ENCODE peak calls at places on chromosomes 12 and 14, in ten cellular contexts. One of them, this sample, is unnamed.
A peak's percentile ranks its signal among the peaks of the same experiment; 100 is the strongest.

GRCh38 chr14:103023881-103024473 is 33.4 kb downstream of the CDC42BPB start:
- DNase-seq in activated naive CD4-positive, alpha-beta T cell treated with anti-CD3 and anti-CD28 coated beads, Interleukin-2, amount 10 ng/mL, durations not matched to agents 7 days and 5 days: no peak
- DNase-seq in Ammon's horn: no peak
- DNase-seq in mammary epithelial cell: no peak
- DNase-seq in GM03348: peak; percentile 67
- DNase-seq in EH: peak; percentile 86
- DNase-seq in cardiac muscle cell: peak; percentile 68
- DNase-seq in EL: peak; percentile 86
- DNase-seq in neural crest cell: no peak
- DNase-seq in sigmoid colon: no peak
- DNase-seq in this sample: peak; percentile 40

GRCh38 chr14:101078892-101079221 is 175.3 kb upstream of the RTL1 start:
- DNase-seq in sigmoid colon: no peak
- DNase-seq in mammary epithelial cell: no peak
- DNase-seq in cardiac muscle cell: no peak
- DNase-seq in neural crest cell: no peak
- DNase-seq in GM03348: no peak
- DNase-seq in EH: no peak
- DNase-seq in Ammon's horn: no peak
- DNase-seq in activated naive CD4-positive, alpha-beta T cell treated with anti-CD3 and anti-CD28 coated beads, Interleukin-2, amount 10 ng/mL, durations not matched to agents 7 days and 5 days: peak; percentile 7
- DNase-seq in EL: no peak
- DNase-seq in this sample: no peak

GRCh38 chr14:67764496-67764895 is 51.9 kb downstream of the ZFYVE26 start:
- DNase-seq in GM03348: no peak
- DNase-seq in mammary epithelial cell: no peak
- DNase-seq in activated naive CD4-positive, alpha-beta T cell treated with anti-CD3 and anti-CD28 coated beads, Interleukin-2, amount 10 ng/mL, durations not matched to agents 7 days and 5 days: no peak
- DNase-seq in Ammon's horn: no peak
- DNase-seq in neural crest cell: no peak
- DNase-seq in EH: no peak
- DNase-seq in sigmoid colon: no peak
- DNase-seq in EL: no peak
- DNase-seq in cardiac muscle cell: no peak
- DNase-seq in this sample: no peak

GRCh38 chr12:72089678-72090077 is 151.0 kb downstream of the TPH2 start:
- DNase-seq in activated naive CD4-positive, alpha-beta T cell treated with anti-CD3 and anti-CD28 coated beads, Interleukin-2, amount 10 ng/mL, durations not matched to agents 7 days and 5 days: no peak
- DNase-seq in neural crest cell: no peak
- DNase-seq in EH: no peak
- DNase-seq in Ammon's horn: no peak
- DNase-seq in mammary epithelial cell: no peak
- DNase-seq in sigmoid colon: no peak
- DNase-seq in EL: no peak
- DNase-seq in cardiac muscle cell: no peak
- DNase-seq in GM03348: no peak
- DNase-seq in this sample: no peak

GRCh38 chr14:35341454-35342159 is 49.4 kb downstream of the PSMA6 start:
- DNase-seq in mammary epithelial cell: peak; percentile 90
- DNase-seq in cardiac muscle cell: peak; percentile 97
- DNase-seq in EH: peak; percentile 89
- DNase-seq in neural crest cell: no peak
- DNase-seq in Ammon's horn: peak; percentile 99
- DNase-seq in activated naive CD4-positive, alpha-beta T cell treated with anti-CD3 and anti-CD28 coated beads, Interleukin-2, amount 10 ng/mL, durations not matched to agents 7 days and 5 days: peak; percentile 45
- DNase-seq in sigmoid colon: peak; percentile 99
- DNase-seq in GM03348: peak; percentile 92
- DNase-seq in EL: peak; percentile 82
- DNase-seq in this sample: peak; percentile 60

GRCh38 chr14:71538949-71539659 is 393.1 kb upstream of the RGS6 start:
- DNase-seq in Ammon's horn: no peak
- DNase-seq in EH: peak; percentile 42
- DNase-seq in GM03348: peak; percentile 11
- DNase-seq in EL: peak; percentile 40
- DNase-seq in neural crest cell: no peak
- DNase-seq in activated naive CD4-positive, alpha-beta T cell treated with anti-CD3 and anti-CD28 coated beads, Interleukin-2, amount 10 ng/mL, durations not matched to agents 7 days and 5 days: no peak
- DNase-seq in sigmoid colon: no peak
- DNase-seq in cardiac muscle cell: peak; percentile 63
- DNase-seq in mammary epithelial cell: no peak
- DNase-seq in this sample: no peak

GRCh38 chr12:111056618-111057521 is 136.5 kb upstream of the MYL2 start:
- DNase-seq in activated naive CD4-positive, alpha-beta T cell treated with anti-CD3 and anti-CD28 coated beads, Interleukin-2, amount 10 ng/mL, durations not matched to agents 7 days and 5 days: peak; percentile 81
- DNase-seq in mammary epithelial cell: no peak
- DNase-seq in Ammon's horn: no peak
- DNase-seq in EL: no peak
- DNase-seq in cardiac muscle cell: no peak
- DNase-seq in EH: no peak
- DNase-seq in neural crest cell: no peak
- DNase-seq in sigmoid colon: peak; percentile 37
- DNase-seq in GM03348: no peak
- DNase-seq in this sample: no peak

GRCh38 chr12:105218434-105218833 is 17.5 kb downstream of the APPL2 start:
- DNase-seq in neural crest cell: no peak
- DNase-seq in EL: no peak
- DNase-seq in sigmoid colon: no peak
- DNase-seq in mammary epithelial cell: no peak
- DNase-seq in Ammon's horn: peak; percentile 38
- DNase-seq in EH: no peak
- DNase-seq in activated naive CD4-positive, alpha-beta T cell treated with anti-CD3 and anti-CD28 coated beads, Interleukin-2, amount 10 ng/mL, durations not matched to agents 7 days and 5 days: no peak
- DNase-seq in cardiac muscle cell: no peak
- DNase-seq in GM03348: peak; percentile 29
- DNase-seq in this sample: no peak

GRCh38 chr14:93133476-93133875 is 17.8 kb upstream of the ITPK1 start:
- DNase-seq in cardiac muscle cell: peak; percentile 91
- DNase-seq in activated naive CD4-positive, alpha-beta T cell treated with anti-CD3 and anti-CD28 coated beads, Interleukin-2, amount 10 ng/mL, durations not matched to agents 7 days and 5 days: no peak
- DNase-seq in neural crest cell: no peak
- DNase-seq in GM03348: peak; percentile 40
- DNase-seq in EH: peak; percentile 84
- DNase-seq in mammary epithelial cell: peak; percentile 66
- DNase-seq in Ammon's horn: no peak
- DNase-seq in sigmoid colon: peak; percentile 81
- DNase-seq in EL: peak; percentile 60
- DNase-seq in this sample: peak; percentile 44

GRCh38 chr14:53619625-53620324 is 336.9 kb downstream of the BMP4 start:
- DNase-seq in activated naive CD4-positive, alpha-beta T cell treated with anti-CD3 and anti-CD28 coated beads, Interleukin-2, amount 10 ng/mL, durations not matched to agents 7 days and 5 days: no peak
- DNase-seq in sigmoid colon: no peak
- DNase-seq in mammary epithelial cell: no peak
- DNase-seq in cardiac muscle cell: peak; percentile 63
- DNase-seq in Ammon's horn: no peak
- DNase-seq in EH: peak; percentile 66
- DNase-seq in GM03348: peak; percentile 73
- DNase-seq in neural crest cell: no peak
- DNase-seq in EL: peak; percentile 77
- DNase-seq in this sample: peak; percentile 43

GRCh38 chr12:107134558-107134957 is 41.2 kb upstream of the CRY1 start:
- DNase-seq in cardiac muscle cell: peak; percentile 2
- DNase-seq in EH: no peak
- DNase-seq in EL: peak; percentile 8
- DNase-seq in activated naive CD4-positive, alpha-beta T cell treated with anti-CD3 and anti-CD28 coated beads, Interleukin-2, amount 10 ng/mL, durations not matched to agents 7 days and 5 days: peak; percentile 54
- DNase-seq in Ammon's horn: no peak
- DNase-seq in GM03348: no peak
- DNase-seq in mammary epithelial cell: no peak
- DNase-seq in sigmoid colon: no peak
- DNase-seq in neural crest cell: no peak
- DNase-seq in this sample: no peak

GRCh38 chr12:232731-233614 is 19.0 kb upstream of the SLC6A12 start:
- DNase-seq in EL: no peak
- DNase-seq in sigmoid colon: no peak
- DNase-seq in EH: no peak
- DNase-seq in neural crest cell: no peak
- DNase-seq in cardiac muscle cell: no peak
- DNase-seq in Ammon's horn: no peak
- DNase-seq in mammary epithelial cell: no peak
- DNase-seq in activated naive CD4-positive, alpha-beta T cell treated with anti-CD3 and anti-CD28 coated beads, Interleukin-2, amount 10 ng/mL, durations not matched to agents 7 days and 5 days: peak; percentile 8
- DNase-seq in GM03348: no peak
- DNase-seq in this sample: no peak

GRCh38 chr14:96083667-96084320 is 44.6 kb downstream of the C14orf132 start:
- DNase-seq in activated naive CD4-positive, alpha-beta T cell treated with anti-CD3 and anti-CD28 coated beads, Interleukin-2, amount 10 ng/mL, durations not matched to agents 7 days and 5 days: no peak
- DNase-seq in EH: no peak
- DNase-seq in neural crest cell: no peak
- DNase-seq in mammary epithelial cell: peak; percentile 75
- DNase-seq in EL: no peak
- DNase-seq in sigmoid colon: peak; percentile 29
- DNase-seq in cardiac muscle cell: no peak
- DNase-seq in Ammon's horn: no peak
- DNase-seq in GM03348: no peak
- DNase-seq in this sample: no peak

GRCh38 chr12:50398931-50399330 is 1.8 kb upstream of the LARP4 start:
- DNase-seq in activated naive CD4-positive, alpha-beta T cell treated with anti-CD3 and anti-CD28 coated beads, Interleukin-2, amount 10 ng/mL, durations not matched to agents 7 days and 5 days: no peak
- DNase-seq in mammary epithelial cell: no peak
- DNase-seq in GM03348: no peak
- DNase-seq in cardiac muscle cell: no peak
- DNase-seq in EH: no peak
- DNase-seq in neural crest cell: no peak
- DNase-seq in EL: no peak
- DNase-seq in Ammon's horn: no peak
- DNase-seq in sigmoid colon: no peak
- DNase-seq in this sample: no peak

GRCh38 chr12:96108321-96108720 is 72.9 kb upstream of the LTA4H start:
- DNase-seq in EL: no peak
- DNase-seq in Ammon's horn: peak; percentile 52
- DNase-seq in sigmoid colon: peak; percentile 66
- DNase-seq in cardiac muscle cell: no peak
- DNase-seq in neural crest cell: no peak
- DNase-seq in EH: no peak
- DNase-seq in activated naive CD4-positive, alpha-beta T cell treated with anti-CD3 and anti-CD28 coated beads, Interleukin-2, amount 10 ng/mL, durations not matched to agents 7 days and 5 days: peak; percentile 67
- DNase-seq in mammary epithelial cell: no peak
- DNase-seq in GM03348: no peak
- DNase-seq in this sample: no peak

GRCh38 chr12:111777345-111778045 is 10.8 kb downstream of the ALDH2 start:
- DNase-seq in Ammon's horn: peak; percentile 78
- DNase-seq in cardiac muscle cell: no peak
- DNase-seq in mammary epithelial cell: no peak
- DNase-seq in activated naive CD4-positive, alpha-beta T cell treated with anti-CD3 and anti-CD28 coated beads, Interleukin-2, amount 10 ng/mL, durations not matched to agents 7 days and 5 days: no peak
- DNase-seq in sigmoid colon: peak; percentile 69
- DNase-seq in GM03348: no peak
- DNase-seq in EL: no peak
- DNase-seq in neural crest cell: no peak
- DNase-seq in EH: no peak
- DNase-seq in this sample: no peak

GRCh38 chr12:106044773-106045172 is 94.0 kb downstream of the NUAK1 start:
- DNase-seq in mammary epithelial cell: no peak
- DNase-seq in neural crest cell: no peak
- DNase-seq in Ammon's horn: no peak
- DNase-seq in EH: peak; percentile 92
- DNase-seq in sigmoid colon: no peak
- DNase-seq in activated naive CD4-positive, alpha-beta T cell treated with anti-CD3 and anti-CD28 coated beads, Interleukin-2, amount 10 ng/mL, durations not matched to agents 7 days and 5 days: no peak
- DNase-seq in cardiac muscle cell: no peak
- DNase-seq in EL: peak; percentile 80
- DNase-seq in GM03348: peak; percentile 12
- DNase-seq in this sample: peak; percentile 22

GRCh38 chr12:132491761-132492378 is 1.9 kb downstream of the FBRSL1 start:
- DNase-seq in cardiac muscle cell: no peak
- DNase-seq in EH: no peak
- DNase-seq in mammary epithelial cell: no peak
- DNase-seq in sigmoid colon: no peak
- DNase-seq in EL: no peak
- DNase-seq in GM03348: no peak
- DNase-seq in activated naive CD4-positive, alpha-beta T cell treated with anti-CD3 and anti-CD28 coated beads, Interleukin-2, amount 10 ng/mL, durations not matched to agents 7 days and 5 days: no peak
- DNase-seq in Ammon's horn: no peak
- DNase-seq in neural crest cell: no peak
- DNase-seq in this sample: no peak

GRCh38 chr14:45133683-45134050 is 614 bp downstream of the FKBP3 start:
- DNase-seq in GM03348: no peak
- DNase-seq in mammary epithelial cell: no peak
- DNase-seq in cardiac muscle cell: no peak
- DNase-seq in EH: no peak
- DNase-seq in neural crest cell: no peak
- DNase-seq in activated naive CD4-positive, alpha-beta T cell treated with anti-CD3 and anti-CD28 coated beads, Interleukin-2, amount 10 ng/mL, durations not matched to agents 7 days and 5 days: no peak
- DNase-seq in sigmoid colon: no peak
- DNase-seq in EL: no peak
- DNase-seq in Ammon's horn: no peak
- DNase-seq in this sample: no peak

GRCh38 chr12:125140918-125141573 is 75.8 kb downstream of the AACS start:
- DNase-seq in cardiac muscle cell: peak; percentile 50
- DNase-seq in mammary epithelial cell: peak; percentile 77
- DNase-seq in GM03348: peak; percentile 81
- DNase-seq in neural crest cell: no peak
- DNase-seq in EL: peak; percentile 86
- DNase-seq in activated naive CD4-positive, alpha-beta T cell treated with anti-CD3 and anti-CD28 coated beads, Interleukin-2, amount 10 ng/mL, durations not matched to agents 7 days and 5 days: no peak
- DNase-seq in Ammon's horn: no peak
- DNase-seq in EH: peak; percentile 77
- DNase-seq in sigmoid colon: no peak
- DNase-seq in this sample: peak; percentile 82

GRCh38 chr14:25048170-25049126 is 1.5 kb downstream of the STXBP6 start:
- DNase-seq in sigmoid colon: peak; percentile 89
- DNase-seq in EL: peak; percentile 84
- DNase-seq in Ammon's horn: peak; percentile 62
- DNase-seq in GM03348: peak; percentile 84
- DNase-seq in neural crest cell: no peak
- DNase-seq in EH: peak; percentile 81
- DNase-seq in mammary epithelial cell: peak; percentile 63
- DNase-seq in activated naive CD4-positive, alpha-beta T cell treated with anti-CD3 and anti-CD28 coated beads, Interleukin-2, amount 10 ng/mL, durations not matched to agents 7 days and 5 days: no peak
- DNase-seq in cardiac muscle cell: peak; percentile 87
- DNase-seq in this sample: peak; percentile 78

GRCh38 chr14:23439107-23439835 is 3.8 kb upstream of the MYH7 start:
- DNase-seq in cardiac muscle cell: no peak
- DNase-seq in EL: no peak
- DNase-seq in GM03348: no peak
- DNase-seq in EH: no peak
- DNase-seq in activated naive CD4-positive, alpha-beta T cell treated with anti-CD3 and anti-CD28 coated beads, Interleukin-2, amount 10 ng/mL, durations not matched to agents 7 days and 5 days: no peak
- DNase-seq in Ammon's horn: no peak
- DNase-seq in sigmoid colon: no peak
- DNase-seq in neural crest cell: no peak
- DNase-seq in mammary epithelial cell: no peak
- DNase-seq in this sample: no peak

GRCh38 chr12:124032265-124032886 is 59.4 kb downstream of the ZNF664 start:
- DNase-seq in cardiac muscle cell: peak; percentile 83
- DNase-seq in EH: peak; percentile 79
- DNase-seq in GM03348: peak; percentile 90
- DNase-seq in activated naive CD4-positive, alpha-beta T cell treated with anti-CD3 and anti-CD28 coated beads, Interleukin-2, amount 10 ng/mL, durations not matched to agents 7 days and 5 days: peak; percentile 36
- DNase-seq in Ammon's horn: peak; percentile 79
- DNase-seq in neural crest cell: peak; percentile 57
- DNase-seq in sigmoid colon: no peak
- DNase-seq in mammary epithelial cell: peak; percentile 37
- DNase-seq in EL: peak; percentile 65
- DNase-seq in this sample: peak; percentile 50

GRCh38 chr12:132207083-132207775 is 63.0 kb downstream of the NOC4L start:
- DNase-seq in Ammon's horn: no peak
- DNase-seq in EL: no peak
- DNase-seq in GM03348: no peak
- DNase-seq in sigmoid colon: no peak
- DNase-seq in mammary epithelial cell: no peak
- DNase-seq in cardiac muscle cell: no peak
- DNase-seq in EH: no peak
- DNase-seq in activated naive CD4-positive, alpha-beta T cell treated with anti-CD3 and anti-CD28 coated beads, Interleukin-2, amount 10 ng/mL, durations not matched to agents 7 days and 5 days: no peak
- DNase-seq in neural crest cell: no peak
- DNase-seq in this sample: no peak

GRCh38 chr12:117207675-117208074 is 17.4 kb upstream of the FBXO21 start:
- DNase-seq in Ammon's horn: no peak
- DNase-seq in neural crest cell: no peak
- DNase-seq in GM03348: no peak
- DNase-seq in EL: no peak
- DNase-seq in activated naive CD4-positive, alpha-beta T cell treated with anti-CD3 and anti-CD28 coated beads, Interleukin-2, amount 10 ng/mL, durations not matched to agents 7 days and 5 days: no peak
- DNase-seq in EH: no peak
- DNase-seq in mammary epithelial cell: no peak
- DNase-seq in cardiac muscle cell: no peak
- DNase-seq in sigmoid colon: no peak
- DNase-seq in this sample: no peak

GRCh38 chr12:31519525-31519924 is 71.4 kb downstream of the DENND5B start:
- DNase-seq in GM03348: no peak
- DNase-seq in EH: peak; percentile 64
- DNase-seq in activated naive CD4-positive, alpha-beta T cell treated with anti-CD3 and anti-CD28 coated beads, Interleukin-2, amount 10 ng/mL, durations not matched to agents 7 days and 5 days: no peak
- DNase-seq in EL: no peak
- DNase-seq in sigmoid colon: no peak
- DNase-seq in Ammon's horn: no peak
- DNase-seq in cardiac muscle cell: no peak
- DNase-seq in neural crest cell: no peak
- DNase-seq in mammary epithelial cell: no peak
- DNase-seq in this sample: peak; percentile 8

This sample was measured in HFFc6.